ENCODE peak calls at places on chromosomes 16 and 17, in eight cellular contexts. A is head of caudate nucleus, P is NCI-H82, T is NCI-H69, G is EH, M is type B pancreatic cell, V is GM10248, O is adrenal gland. L is an unnamed sample.

GRCh38 chr16:10983175-10983558 is 38.8 kb downstream of the CLEC16A start:
- DNase-seq in A (no peak), P (no peak), T (peak), G (no peak), M (no peak), V (peak), O (no peak), L (no peak)

GRCh38 chr16:81140930-81141780 is 45.0 kb upstream of the GCSH start:
- DNase-seq in A (no peak), P (peak), T (no peak), G (no peak), M (no peak), V (no peak), O (no peak), L (no peak)

GRCh38 chr17:36705651-36706436 is 104.5 kb downstream of the MRM1 start:
- DNase-seq in A (peak), P (peak), T (peak), G (peak), M (no peak), V (peak), O (peak), L (peak)

GRCh38 chr17:10871914-10872313 is 34.0 kb upstream of the PIRT start:
- DNase-seq in A (peak), P (peak), T (no peak), G (no peak), M (no peak), V (no peak), O (peak), L (no peak)

GRCh38 chr17:28370035-28370743 is at the start of gene VTN:
- DNase-seq in A (no peak), P (peak), T (peak), G (peak), M (no peak), V (no peak), O (peak), L (no peak)

GRCh38 chr17:3008336-3009279 is 54.8 kb downstream of the OR1D5 start:
- DNase-seq in A (no peak), P (no peak), T (no peak), G (no peak), M (no peak), V (no peak), O (no peak), L (no peak)

GRCh38 chr17:50101346-50102163 is 6.4 kb downstream of the PDK2 start:
- DNase-seq in A (peak), P (no peak), T (peak), G (peak), M (no peak), V (no peak), O (peak), L (no peak)

GRCh38 chr17:36142806-36143205 is 33.6 kb downstream of the TBC1D3B start:
- DNase-seq in A (no peak), P (no peak), T (no peak), G (no peak), M (no peak), V (no peak), O (no peak), L (no peak)

GRCh38 chr17:2814049-2814448 is 17.8 kb downstream of the RAP1GAP2 start:
- DNase-seq in A (no peak), P (no peak), T (no peak), G (no peak), M (no peak), V (no peak), O (no peak), L (no peak)

GRCh38 chr16:81549547-81550411 is 105.2 kb downstream of the CMIP start:
- DNase-seq in A (no peak), P (no peak), T (no peak), G (no peak), M (no peak), V (no peak), O (no peak), L (no peak)

L was measured in NCI-H748 treated with DMSO at 0.1 percent for 48 hours.